ENCODE peak calls at places on chromosomes 16 and 17, in four cellular contexts. T is NCI-H1105 treated with DMSO at 0.1 percent for 48 hours, E is H7, G is NCI-H460. A is an unnamed sample.

GRCh38 chr16:59459811-59460210 is 725.7 kb upstream of the GOT2 start:
- DNase-seq in E (no peak), G (no peak), T (no peak), A (no peak)

GRCh38 chr17:83195330-83196087 is 116.1 kb downstream of the METRNL start:
- DNase-seq in T (no peak), G (no peak), E (no peak), A (no peak)

GRCh38 chr16:78906135-78906534 is 694.4 kb downstream of the MAF start:
- DNase-seq in T (no peak), G (no peak), E (peak), A (no peak)

GRCh38 chr17:44308865-44309264 is 464 bp downstream of the RUNDC3A start:
- DNase-seq in G (no peak), T (peak), E (peak), A (peak)

GRCh38 chr16:14172200-14172805 is 101.2 kb downstream of the MRTFB start:
- DNase-seq in G (no peak), T (no peak), E (no peak), A (no peak)

GRCh38 chr17:74099441-74100340 is 103.8 kb upstream of the RPL38 start:
- DNase-seq in T (no peak), G (no peak), E (peak), A (no peak)

GRCh38 chr16:87661561-87661960 is 59.3 kb downstream of the JPH3 start:
- DNase-seq in E (peak), T (no peak), G (peak), A (no peak)

GRCh38 chr16:22070361-22071351 is 21.7 kb upstream of the VWA3A start:
- DNase-seq in T (no peak), E (no peak), G (no peak), A (no peak)

GRCh38 chr17:29597361-29598172 is 4.6 kb downstream of the ANKRD13B start:
- DNase-seq in G (no peak), E (peak), T (no peak), A (no peak)

GRCh38 chr16:8655184-8655717 is 19.2 kb upstream of the ABAT start:
- DNase-seq in T (no peak), G (peak), E (peak), A (no peak)

GRCh38 chr17:60165976-60166375 is 16.2 kb downstream of the CA4 start:
- DNase-seq in T (no peak), E (no peak), G (no peak), A (no peak)

GRCh38 chr17:4327638-4328037 is 38.8 kb downstream of the UBE2G1 start:
- DNase-seq in E (no peak), T (no peak), G (peak), A (no peak)

GRCh38 chr16:29806641-29807425 is 504 bp downstream of the MAZ start:
- DNase-seq in G (no peak), T (peak), E (peak), A (peak)

GRCh38 chr16:63613701-63614100 is 1508.2 kb downstream of the CDH11 start:
- DNase-seq in G (no peak), T (no peak), E (no peak), A (no peak)

GRCh38 chr16:87321336-87322107 is 4.3 kb upstream of the C16orf95 start:
- DNase-seq in G (no peak), E (no peak), T (no peak), A (no peak)

GRCh38 chr17:7405413-7405881 is 1.6 kb upstream of the TMEM256 start:
- DNase-seq in E (peak), G (no peak), T (no peak), A (peak)

GRCh38 chr17:75809631-75810111 is 25.1 kb downstream of the UNK start:
- DNase-seq in E (no peak), G (no peak), T (no peak), A (peak)

GRCh38 chr17:19762515-19762961 is 14.4 kb upstream of the ALDH3A1 start:
- DNase-seq in G (peak), T (peak), E (peak), A (peak)

GRCh38 chr17:50916026-50916707 is 50.0 kb upstream of the TOB1 start:
- DNase-seq in T (no peak), G (no peak), E (no peak), A (no peak)

GRCh38 chr16:9091867-9092281 is 430 bp downstream of the HAPSTR1 start:
- DNase-seq in E (no peak), G (no peak), T (peak), A (no peak)

GRCh38 chr16:11916524-11917285 is 949 bp upstream of the GSPT1 start:
- DNase-seq in E (peak), G (no peak), T (no peak), A (no peak)

GRCh38 chr17:1718362-1719165 is 5.9 kb upstream of the WDR81 start:
- DNase-seq in G (no peak), T (no peak), E (peak), A (no peak)

GRCh38 chr17:83106913-83107655 is 27.7 kb downstream of the METRNL start:
- DNase-seq in T (no peak), G (no peak), E (no peak), A (no peak)

GRCh38 chr17:802481-802880 is 20.3 kb downstream of the MRM3 start:
- DNase-seq in G (no peak), T (no peak), E (peak), A (no peak)

A was measured in SK-N-SH.